ENCODE peak calls at places on chromosomes 7 and 10, in five cellular contexts. B is prostate gland, K is spleen, M is sigmoid colon, J is HepG2. S is an unnamed sample.
A peak's percentile ranks its signal among the peaks of the same experiment; 100 is the strongest.

GRCh38 chr7:87480386-87480785 is 4.9 kb upstream of the ABCB4 start:
- DNase-seq in K (no peak), B (no peak), M (no peak), J (no peak), S (no peak)

GRCh38 chr10:102009801-102010425 is 46.1 kb downstream of the ARMH3 start:
- DNase-seq in M (peak; percentile 65), B (peak; percentile 68), J (peak; percentile 85), K (no peak), S (no peak)

GRCh38 chr7:135168001-135168400 is 2.5 kb downstream of the CYREN start:
- DNase-seq in M (no peak), B (no peak), K (peak; percentile 82), J (no peak), S (peak; percentile 77)

GRCh38 chr10:35855155-35855947 is 213.3 kb upstream of the FZD8 start:
- DNase-seq in B (no peak), M (no peak), K (no peak), J (no peak), S (no peak)

GRCh38 chr10:72049969-72050781 is 38.2 kb downstream of the SPOCK2 start:
- DNase-seq in K (no peak), B (no peak), M (no peak), J (peak; percentile 49), S (no peak)

GRCh38 chr10:86225098-86225782 is 141.4 kb downstream of the GRID1 start:
- DNase-seq in K (no peak), M (no peak), J (no peak), B (no peak), S (no peak)

GRCh38 chr10:32954545-32955298 is 3.3 kb downstream of the ITGB1 start:
- DNase-seq in K (no peak), M (no peak), J (peak; percentile 15), B (no peak), S (no peak)

GRCh38 chr7:116740758-116741462 is 68.9 kb downstream of the MET start:
- DNase-seq in J (no peak), B (no peak), K (no peak), M (no peak), S (no peak)

GRCh38 chr10:79229830-79230562 is 117.3 kb upstream of the PPIF start:
- DNase-seq in J (no peak), B (no peak), M (no peak), K (no peak), S (no peak)

GRCh38 chr10:119758448-119758847 is 32.6 kb downstream of the INPP5F start:
- DNase-seq in J (no peak), M (no peak), K (no peak), B (no peak), S (no peak)

GRCh38 chr10:11197266-11197712 is 179.6 kb downstream of the CELF2 start:
- DNase-seq in B (peak; percentile 69), M (no peak), K (no peak), J (no peak), S (peak; percentile 79)

GRCh38 chr10:126618466-126618865 is 52.0 kb downstream of the C10orf90 start:
- DNase-seq in K (no peak), B (no peak), J (no peak), M (no peak), S (no peak)

DNA sequence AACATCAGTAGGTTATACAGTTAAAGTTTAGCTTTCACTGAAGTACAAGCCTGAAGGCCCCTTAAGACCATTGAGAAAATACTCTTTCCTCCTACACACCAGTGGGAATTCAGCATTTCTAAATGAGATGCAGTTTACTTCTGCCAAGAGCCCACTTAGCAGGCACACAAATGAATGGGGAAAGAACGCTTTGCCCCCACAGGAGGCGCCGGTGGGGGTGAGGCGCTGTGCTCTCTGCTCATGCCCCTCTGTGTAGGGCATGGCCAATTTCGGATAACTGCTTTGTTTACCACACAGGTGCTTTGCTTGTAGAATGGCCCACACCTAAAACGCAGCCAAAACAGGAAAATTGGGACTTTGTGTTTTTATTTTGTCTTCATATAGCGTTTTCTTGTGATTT is 15.9 kb upstream of the LAT2 start:
- DNase-seq in B (no peak), M (no peak), J (no peak), K (peak; percentile 47), S (no peak)
- TF ChIP-seq POLR2AphosphoS5 in B (no peak), M (no peak), J (no peak), K (no peak), S (no peak)

GRCh38 chr7:50309130-50309478 is 4.6 kb downstream of the IKZF1 start:
- DNase-seq in J (no peak), B (no peak), M (no peak), K (no peak), S (no peak)
- H3K4me3 ChIP-seq in J (no peak overlapping the region), B (no peak overlapping the region), M (no peak overlapping the region), K (peak overlapping the region; percentile 59), S (no peak overlapping the region)

GRCh38 chr7:129169705-129170319 is 18.6 kb upstream of the SMO start:
- DNase-seq in J (no peak), B (no peak), M (no peak), K (peak; percentile 80), S (no peak)
- TF ChIP-seq POLR2A in J (no peak), B (no peak), M (no peak), K (no peak), S (no peak)

GRCh38 chr10:65566906-65567305 is 1358.9 kb upstream of the LRRTM3 start:
- DNase-seq in K (no peak), J (no peak), B (no peak), M (no peak), S (no peak)

GRCh38 chr10:65565246-65565645 is 1360.6 kb upstream of the LRRTM3 start:
- DNase-seq in J (no peak), K (no peak), M (no peak), B (no peak), S (no peak)

GRCh38 chr10:65571011-65571570 is 1354.7 kb upstream of the LRRTM3 start:
- DNase-seq in J (peak; percentile 24), B (no peak), M (no peak), K (no peak), S (no peak)

GRCh38 chr10:65570143-65571010 is 1355.5 kb upstream of the LRRTM3 start:
- DNase-seq in M (no peak), B (peak; percentile 7), K (peak; percentile 71), J (peak; percentile 67), S (no peak)
- TF ChIP-seq POLR2AphosphoS5 in M (no peak), B (no peak), K (no peak), J (peak; percentile 86), S (no peak)

GRCh38 chr7:98251844-98252639 is at the start of gene TECPR1:
- DNase-seq in M (peak; percentile 97), B (peak; percentile 97), J (peak; percentile 90), K (peak; percentile 98), S (peak; percentile 97)

GRCh38 chr7:98251251-98251843 is 685 bp downstream of the TECPR1 start:
- DNase-seq in B (peak; percentile 49), J (peak; percentile 63), M (no peak), K (peak; percentile 88), S (peak; percentile 54)

GRCh38 chr7:98249106-98249505 is 2.9 kb downstream of the TECPR1 start:
- DNase-seq in K (no peak), B (no peak), M (no peak), J (no peak), S (no peak)

GRCh38 chr7:98252655-98253054 is 623 bp upstream of the TECPR1 start:
- DNase-seq in M (no peak), J (no peak), K (no peak), B (no peak), S (no peak)

DNA sequence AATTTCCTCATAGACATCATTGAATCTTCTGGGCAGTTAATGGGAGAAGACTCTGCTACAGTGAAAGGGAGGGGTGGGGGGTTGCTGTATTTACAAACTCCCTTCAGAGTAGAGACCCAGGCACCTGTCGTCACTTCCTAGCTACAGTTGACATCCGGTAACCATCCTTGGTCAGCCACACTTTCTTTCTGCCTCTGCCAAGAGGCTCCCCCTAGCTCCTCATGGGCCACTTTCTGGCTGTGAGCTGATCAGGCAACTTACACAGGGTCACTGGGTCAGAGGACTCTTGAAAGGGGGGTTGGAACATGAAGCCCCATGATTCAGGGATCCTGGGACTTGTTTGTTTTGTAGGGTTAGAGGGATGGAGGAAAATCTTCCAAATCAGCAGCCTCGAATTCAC is 1.2 kb downstream of the TECPR1 start:
- DNase-seq in B (no peak), M (no peak), J (no peak), K (no peak), S (no peak)
- H3K4me3 ChIP-seq in B (no peak overlapping the region), M (no peak overlapping the region), J (peak overlapping the region; percentile 66), K (peak overlapping the region; percentile 92), S (no peak overlapping the region)

GRCh38 chr10:91589656-91590035 is 43.2 kb downstream of the PPP1R3C start:
- DNase-seq in M (no peak), B (no peak), K (no peak), J (no peak), S (no peak)

GRCh38 chr10:91590142-91590903 is 42.5 kb downstream of the PPP1R3C start:
- DNase-seq in J (no peak), K (no peak), M (peak; percentile 89), B (peak; percentile 72), S (peak; percentile 15)

GRCh38 chr10:91592282-91593020 is 40.4 kb downstream of the PPP1R3C start:
- DNase-seq in B (no peak), M (no peak), J (no peak), K (no peak), S (no peak)

GRCh38 chr10:91591792-91592165 is 41.1 kb downstream of the PPP1R3C start:
- DNase-seq in B (no peak), J (no peak), K (no peak), M (no peak), S (no peak)

GRCh38 chr10:91590904-91591791 is 41.7 kb downstream of the PPP1R3C start:
- DNase-seq in K (no peak), B (no peak), M (peak; percentile 78), J (no peak), S (no peak)
- TF ChIP-seq POLR2A in K (no peak), B (no peak), M (no peak), J (no peak), S (no peak)

GRCh38 chr10:31808258-31809218 is 120.1 kb downstream of the ARHGAP12 start:
- DNase-seq in J (peak; percentile 21), M (peak; percentile 72), K (no peak), B (no peak), S (no peak)
- TF ChIP-seq POLR2AphosphoS5 in J (no peak), M (peak; percentile 79), K (no peak), B (no peak), S (no peak)

DNA sequence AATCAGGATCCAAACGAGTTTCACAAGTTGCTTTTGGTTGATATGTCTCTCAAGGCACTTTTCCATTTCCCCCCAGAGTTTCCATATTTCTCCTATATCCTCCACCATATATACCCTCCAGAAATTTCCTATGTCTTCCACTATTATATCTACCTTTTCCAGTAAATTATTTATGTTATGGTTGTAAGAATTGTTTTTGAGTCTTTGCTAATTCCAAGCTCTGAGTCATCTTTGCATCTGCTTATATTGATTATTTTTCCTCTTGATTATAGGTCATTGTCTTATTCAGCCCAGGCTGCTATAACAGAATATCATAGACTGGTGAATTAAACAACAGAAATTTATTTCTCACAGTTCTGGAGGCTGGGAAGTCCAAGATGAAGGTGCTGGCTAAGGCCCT is 12.7 kb downstream of the TACC2 start:
- DNase-seq in J (no peak), M (no peak), B (no peak), K (no peak), S (no peak)
- H3K4me3 ChIP-seq in J (no peak overlapping the region), M (no peak overlapping the region), B (no peak overlapping the region), K (no peak overlapping the region), S (no peak overlapping the region)